ENCODE peak calls at places on chromosomes 5 and 9, in four cellular contexts. W is spleen; N is CD8-positive, alpha-beta T cell; Y is mammary epithelial cell. V is an unnamed sample.

GRCh38 chr5:125148076-125148475 is 401.6 kb upstream of the ZNF608 start:
- DNase-seq in Y (no peak), W (no peak), N (no peak), V (no peak)

GRCh38 chr5:150671509-150672236 is 10.6 kb downstream of the MYOZ3 start:
- DNase-seq in N (no peak), W (peak; percentile 79), Y (no peak), V (no peak)

GRCh38 chr9:136518623-136519022 is 27.2 kb downstream of the NOTCH1 start:
- DNase-seq in Y (no peak), W (no peak), N (no peak), V (no peak)

GRCh38 chr9:125650271-125650737 is 56.7 kb downstream of the MAPKAP1 start:
- DNase-seq in Y (peak; percentile 86), N (no peak), W (no peak), V (peak; percentile 70)

GRCh38 chr5:78547171-78547570 is 101.4 kb downstream of the LHFPL2 start:
- DNase-seq in N (no peak), W (no peak), Y (no peak), V (no peak)

GRCh38 chr5:84436866-84437265 is 52.2 kb upstream of the EDIL3 start:
- DNase-seq in Y (no peak), N (no peak), W (no peak), V (no peak)

GRCh38 chr5:174877987-174878386 is 153.6 kb downstream of the MSX2 start:
- DNase-seq in Y (no peak), W (no peak), N (no peak), V (no peak)

GRCh38 chr9:4596165-4596922 is 65.8 kb upstream of the PLPP6 start:
- DNase-seq in N (peak; percentile 61), W (no peak), Y (no peak), V (no peak)

GRCh38 chr9:116452227-116452626 is 234.9 kb upstream of the TRIM32 start:
- DNase-seq in N (no peak), Y (no peak), W (no peak), V (no peak)
- TF ChIP-seq CTCF in N (no peak), Y (no peak), W (no peak), V (no peak)

DNA sequence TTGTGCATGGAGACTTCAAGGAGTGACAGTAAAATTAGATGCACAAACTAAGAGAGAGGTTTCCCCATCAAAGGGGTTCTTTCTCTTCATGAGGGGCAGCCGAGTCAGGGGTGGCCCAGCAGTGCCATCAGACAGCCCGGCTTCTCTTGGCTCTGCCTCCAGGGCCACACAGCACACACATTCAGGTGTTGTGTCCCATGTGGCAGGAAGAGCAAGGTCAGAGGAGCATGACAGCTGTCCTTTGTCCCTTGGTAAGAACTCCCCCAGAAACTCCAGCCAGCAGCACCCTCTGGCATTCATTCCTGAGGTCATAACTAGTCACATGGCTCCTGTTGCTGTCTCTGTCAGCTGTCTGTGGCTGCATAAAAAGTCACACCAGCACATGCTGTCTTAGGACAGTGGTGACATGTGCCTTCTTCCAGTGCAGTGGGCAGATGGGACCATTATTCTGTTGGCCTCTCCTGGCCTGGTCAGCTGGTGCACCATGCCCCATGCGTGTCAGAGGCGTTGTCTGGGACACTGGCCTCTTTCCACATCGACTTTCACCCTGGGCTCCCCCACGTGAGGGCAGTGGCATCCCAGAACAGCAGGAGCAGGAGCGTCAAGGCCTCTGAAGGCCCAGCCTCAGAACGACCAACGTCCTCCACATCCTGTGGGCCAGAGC is 78.4 kb upstream of the OTULINL start:
- DNase-seq in Y (no peak), W (no peak), N (no peak), V (no peak)
- H3K27ac ChIP-seq in Y (no peak overlapping the region), W (peak overlapping the region; percentile 67), N (no peak overlapping the region), V (no peak overlapping the region)

GRCh38 chr9:86491634-86492266 is 137.5 kb upstream of the TUT7 start:
- DNase-seq in W (no peak), Y (no peak), N (no peak), V (no peak)

GRCh38 chr9:86488345-86488744 is 134.1 kb upstream of the TUT7 start:
- DNase-seq in Y (no peak), W (no peak), N (no peak), V (no peak)

GRCh38 chr9:86487222-86487841 is 133.1 kb upstream of the TUT7 start:
- DNase-seq in W (no peak), Y (peak; percentile 40), N (no peak), V (peak; percentile 66)

GRCh38 chr9:86485359-86485758 is 131.1 kb upstream of the TUT7 start:
- DNase-seq in W (no peak), Y (no peak), N (no peak), V (no peak)

GRCh38 chr9:86488794-86489193 is 134.6 kb upstream of the TUT7 start:
- DNase-seq in Y (no peak), W (no peak), N (no peak), V (no peak)
- TF ChIP-seq CTCF in Y (no peak), W (no peak), N (no peak), V (no peak)

DNA sequence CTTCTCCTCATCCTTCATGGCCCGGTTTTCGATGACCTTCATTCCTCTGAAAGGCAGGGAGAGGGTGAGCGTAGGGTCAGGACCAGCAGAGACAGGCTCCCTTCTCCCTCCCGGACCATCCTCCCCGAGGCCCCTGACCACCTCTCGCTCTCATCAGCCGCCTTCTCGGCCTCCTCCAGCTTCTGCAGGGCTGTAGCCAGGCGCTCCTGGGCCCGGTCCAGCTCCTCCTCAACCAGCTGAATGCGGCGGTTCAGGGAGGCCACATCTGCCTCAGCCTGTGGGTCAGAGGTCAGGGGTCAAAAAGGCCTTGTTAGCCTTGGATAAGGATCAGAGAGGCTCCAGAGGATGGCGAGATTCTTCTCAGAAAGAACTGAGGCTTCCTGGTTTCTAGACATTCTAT is 4.2 kb downstream of the TPM2 start:
- DNase-seq in N (no peak), Y (no peak), W (no peak), V (no peak)
- H3K27ac ChIP-seq in N (no peak overlapping the region), Y (no peak overlapping the region), W (no peak overlapping the region), V (peak overlapping the region; percentile 9)